ENCODE peak calls at places on chromosomes 5 and 9, in five cellular contexts. One of them, this sample, is unnamed.

GRCh38 chr5:52469420-52469819 is 318.3 kb upstream of the ITGA1 start:
- DNase-seq in pancreas: no peak
- DNase-seq in tibial nerve: no peak
- DNase-seq in brain microvascular endothelial cell: no peak
- DNase-seq in colonic mucosa: no peak
- DNase-seq in this sample: no peak

GRCh38 chr5:175887463-175887862 is 16.1 kb downstream of the CPLX2 start:
- DNase-seq in pancreas: no peak
- DNase-seq in colonic mucosa: no peak
- DNase-seq in tibial nerve: no peak
- DNase-seq in brain microvascular endothelial cell: no peak
- DNase-seq in this sample: no peak

GRCh38 chr5:110916373-110917049 is 155.0 kb upstream of the TSLP start:
- DNase-seq in tibial nerve: no peak
- DNase-seq in pancreas: no peak
- DNase-seq in colonic mucosa: no peak
- DNase-seq in brain microvascular endothelial cell: peak
- DNase-seq in this sample: peak

GRCh38 chr5:139747583-139748504 is 47.8 kb upstream of the PSD2 start:
- DNase-seq in tibial nerve: no peak
- DNase-seq in colonic mucosa: peak
- DNase-seq in brain microvascular endothelial cell: peak
- DNase-seq in pancreas: peak
- DNase-seq in this sample: no peak

GRCh38 chr9:111970827-111971226 is 74.2 kb downstream of the UGCG start:
- DNase-seq in tibial nerve: no peak
- DNase-seq in pancreas: no peak
- DNase-seq in brain microvascular endothelial cell: no peak
- DNase-seq in colonic mucosa: no peak
- DNase-seq in this sample: no peak

GRCh38 chr9:130692365-130692764 is 1.2 kb upstream of the EXOSC2 start:
- DNase-seq in colonic mucosa: no peak
- DNase-seq in tibial nerve: no peak
- DNase-seq in brain microvascular endothelial cell: no peak
- DNase-seq in pancreas: no peak
- DNase-seq in this sample: no peak

GRCh38 chr9:105299190-105299854 is 54.9 kb downstream of the SLC44A1 start:
- DNase-seq in brain microvascular endothelial cell: peak
- DNase-seq in pancreas: no peak
- DNase-seq in colonic mucosa: peak
- DNase-seq in tibial nerve: no peak
- DNase-seq in this sample: peak

GRCh38 chr5:69030663-69031062 is 63.2 kb upstream of the SLC30A5 start:
- DNase-seq in tibial nerve: no peak
- DNase-seq in colonic mucosa: no peak
- DNase-seq in brain microvascular endothelial cell: no peak
- DNase-seq in pancreas: no peak
- DNase-seq in this sample: no peak

GRCh38 chr5:157870837-157871834 is 12.2 kb upstream of the CLINT1 start:
- DNase-seq in tibial nerve: no peak
- DNase-seq in colonic mucosa: no peak
- DNase-seq in brain microvascular endothelial cell: peak
- DNase-seq in pancreas: no peak
- DNase-seq in this sample: peak

GRCh38 chr5:141363952-141364660 is at the start of gene PCDHGA5:
- DNase-seq in tibial nerve: no peak
- DNase-seq in pancreas: no peak
- DNase-seq in colonic mucosa: no peak
- DNase-seq in brain microvascular endothelial cell: no peak
- DNase-seq in this sample: no peak

GRCh38 chr9:136773386-136774044 is 9.2 kb upstream of the LCN15 start:
- DNase-seq in tibial nerve: no peak
- DNase-seq in pancreas: no peak
- DNase-seq in brain microvascular endothelial cell: no peak
- DNase-seq in colonic mucosa: no peak
- DNase-seq in this sample: no peak

GRCh38 chr5:109905906-109906305 is 216.2 kb downstream of the MAN2A1 start:
- DNase-seq in colonic mucosa: no peak
- DNase-seq in pancreas: no peak
- DNase-seq in brain microvascular endothelial cell: no peak
- DNase-seq in tibial nerve: no peak
- DNase-seq in this sample: no peak

GRCh38 chr5:160747963-160748362 is 104.0 kb downstream of the ATP10B start:
- DNase-seq in pancreas: no peak
- DNase-seq in colonic mucosa: no peak
- DNase-seq in brain microvascular endothelial cell: no peak
- DNase-seq in tibial nerve: no peak
- DNase-seq in this sample: no peak

GRCh38 chr5:145925353-145925752 is 11.0 kb upstream of the SH3RF2 start:
- DNase-seq in brain microvascular endothelial cell: peak
- DNase-seq in colonic mucosa: no peak
- DNase-seq in pancreas: no peak
- DNase-seq in tibial nerve: no peak
- DNase-seq in this sample: peak

GRCh38 chr5:40395241-40395640 is 284.5 kb upstream of the PTGER4 start:
- DNase-seq in brain microvascular endothelial cell: no peak
- DNase-seq in pancreas: no peak
- DNase-seq in colonic mucosa: no peak
- DNase-seq in tibial nerve: no peak
- DNase-seq in this sample: no peak

GRCh38 chr9:69584746-69585145 is 87.4 kb downstream of the APBA1 start:
- DNase-seq in brain microvascular endothelial cell: no peak
- DNase-seq in pancreas: no peak
- DNase-seq in tibial nerve: no peak
- DNase-seq in colonic mucosa: no peak
- DNase-seq in this sample: peak

GRCh38 chr5:75566710-75567309 is 44.4 kb upstream of the ANKDD1B start:
- DNase-seq in pancreas: no peak
- DNase-seq in tibial nerve: no peak
- DNase-seq in brain microvascular endothelial cell: peak
- DNase-seq in colonic mucosa: no peak
- DNase-seq in this sample: peak

GRCh38 chr5:20050262-20050661 is 62.3 kb upstream of the CDH18 start:
- DNase-seq in brain microvascular endothelial cell: no peak
- DNase-seq in pancreas: no peak
- DNase-seq in colonic mucosa: no peak
- DNase-seq in tibial nerve: no peak
- DNase-seq in this sample: no peak

GRCh38 chr5:17012289-17012688 is 76.2 kb upstream of the MYO10 start:
- DNase-seq in pancreas: no peak
- DNase-seq in tibial nerve: no peak
- DNase-seq in colonic mucosa: no peak
- DNase-seq in brain microvascular endothelial cell: peak
- DNase-seq in this sample: no peak

GRCh38 chr9:81686614-81687520 is 2.5 kb downstream of the TLE1 start:
- DNase-seq in colonic mucosa: peak
- DNase-seq in brain microvascular endothelial cell: peak
- DNase-seq in pancreas: peak
- DNase-seq in tibial nerve: peak
- DNase-seq in this sample: no peak

GRCh38 chr9:21812945-21813568 is 10.6 kb downstream of the MTAP start:
- DNase-seq in colonic mucosa: peak
- DNase-seq in tibial nerve: peak
- DNase-seq in brain microvascular endothelial cell: peak
- DNase-seq in pancreas: peak
- DNase-seq in this sample: no peak

GRCh38 chr5:62206150-62206829 is 99.7 kb upstream of the KIF2A start:
- DNase-seq in pancreas: no peak
- DNase-seq in brain microvascular endothelial cell: peak
- DNase-seq in colonic mucosa: no peak
- DNase-seq in tibial nerve: no peak
- DNase-seq in this sample: no peak

GRCh38 chr5:75681125-75681830 is 36.0 kb downstream of the POC5 start:
- DNase-seq in brain microvascular endothelial cell: no peak
- DNase-seq in pancreas: no peak
- DNase-seq in colonic mucosa: no peak
- DNase-seq in tibial nerve: no peak
- DNase-seq in this sample: peak

GRCh38 chr5:36389245-36389644 is 87.5 kb upstream of the RANBP3L start:
- DNase-seq in tibial nerve: no peak
- DNase-seq in colonic mucosa: no peak
- DNase-seq in brain microvascular endothelial cell: no peak
- DNase-seq in pancreas: no peak
- DNase-seq in this sample: no peak

GRCh38 chr9:38619556-38620447 is 594 bp downstream of the ANKRD18A start:
- DNase-seq in tibial nerve: no peak
- DNase-seq in pancreas: peak
- DNase-seq in colonic mucosa: peak
- DNase-seq in brain microvascular endothelial cell: no peak
- DNase-seq in this sample: no peak

GRCh38 chr5:38417658-38418017 is 138.8 kb downstream of the LIFR start:
- DNase-seq in brain microvascular endothelial cell: no peak
- DNase-seq in colonic mucosa: no peak
- DNase-seq in pancreas: no peak
- DNase-seq in tibial nerve: no peak
- DNase-seq in this sample: no peak

GRCh38 chr9:80784647-80785046 is 904.7 kb downstream of the TLE1 start:
- DNase-seq in colonic mucosa: no peak
- DNase-seq in tibial nerve: no peak
- DNase-seq in brain microvascular endothelial cell: no peak
- DNase-seq in pancreas: no peak
- DNase-seq in this sample: no peak

GRCh38 chr9:93576296-93577044 is at the start of gene PHF2:
- DNase-seq in pancreas: no peak
- DNase-seq in tibial nerve: no peak
- DNase-seq in brain microvascular endothelial cell: no peak
- DNase-seq in colonic mucosa: no peak
- DNase-seq in this sample: no peak

GRCh38 chr5:113039229-113039628 is 62.6 kb downstream of the DCP2 start:
- DNase-seq in tibial nerve: no peak
- DNase-seq in brain microvascular endothelial cell: no peak
- DNase-seq in colonic mucosa: no peak
- DNase-seq in pancreas: no peak
- DNase-seq in this sample: no peak

GRCh38 chr9:121021294-121021693 is 28.8 kb downstream of the C5 start:
- DNase-seq in pancreas: no peak
- DNase-seq in colonic mucosa: no peak
- DNase-seq in tibial nerve: no peak
- DNase-seq in brain microvascular endothelial cell: no peak
- DNase-seq in this sample: no peak

GRCh38 chr5:139946440-139946839 is 96.7 kb downstream of the NRG2 start:
- DNase-seq in colonic mucosa: no peak
- DNase-seq in tibial nerve: no peak
- DNase-seq in brain microvascular endothelial cell: no peak
- DNase-seq in pancreas: no peak
- DNase-seq in this sample: no peak

GRCh38 chr5:150376799-150377771 is 19.6 kb downstream of the TCOF1 start:
- DNase-seq in colonic mucosa: no peak
- DNase-seq in pancreas: no peak
- DNase-seq in tibial nerve: no peak
- DNase-seq in brain microvascular endothelial cell: peak
- DNase-seq in this sample: peak

GRCh38 chr5:161850491-161850890 is 2.6 kb downstream of the GABRA1 start:
- DNase-seq in pancreas: no peak
- DNase-seq in colonic mucosa: no peak
- DNase-seq in tibial nerve: no peak
- DNase-seq in brain microvascular endothelial cell: no peak
- DNase-seq in this sample: no peak
- H3K4me3 ChIP-seq in pancreas: no peak
- H3K4me3 ChIP-seq in colonic mucosa: no peak
- H3K4me3 ChIP-seq in tibial nerve: no peak
- H3K4me3 ChIP-seq in brain microvascular endothelial cell: no peak
- H3K4me3 ChIP-seq in this sample: no peak

DNA sequence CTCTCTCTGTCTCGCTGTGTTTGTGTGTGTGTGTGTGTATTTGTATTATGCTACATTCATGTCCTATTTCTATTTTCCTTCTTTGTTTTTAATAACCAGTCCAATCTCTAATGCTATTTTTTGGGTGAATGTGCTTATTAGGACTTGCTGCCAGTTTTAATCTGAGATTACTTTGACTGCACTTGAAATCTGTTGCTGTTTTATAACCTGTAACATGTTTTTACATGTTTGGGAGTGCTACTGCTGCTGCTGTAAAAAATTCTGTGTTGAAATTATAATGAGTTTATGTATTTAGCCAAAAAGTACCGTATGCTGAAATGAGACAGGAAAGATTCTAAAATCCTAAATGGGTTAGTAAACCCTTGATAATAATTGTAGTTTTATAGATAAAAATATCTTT is 104.7 kb upstream of the SSBP2 start:
- DNase-seq in colonic mucosa: no peak
- DNase-seq in pancreas: no peak
- DNase-seq in tibial nerve: no peak
- DNase-seq in brain microvascular endothelial cell: no peak
- DNase-seq in this sample: no peak
- H3K4me3 ChIP-seq in colonic mucosa: no peak
- H3K4me3 ChIP-seq in pancreas: no peak
- H3K4me3 ChIP-seq in tibial nerve: no peak
- H3K4me3 ChIP-seq in brain microvascular endothelial cell: no peak
- H3K4me3 ChIP-seq in this sample: no peak

DNA sequence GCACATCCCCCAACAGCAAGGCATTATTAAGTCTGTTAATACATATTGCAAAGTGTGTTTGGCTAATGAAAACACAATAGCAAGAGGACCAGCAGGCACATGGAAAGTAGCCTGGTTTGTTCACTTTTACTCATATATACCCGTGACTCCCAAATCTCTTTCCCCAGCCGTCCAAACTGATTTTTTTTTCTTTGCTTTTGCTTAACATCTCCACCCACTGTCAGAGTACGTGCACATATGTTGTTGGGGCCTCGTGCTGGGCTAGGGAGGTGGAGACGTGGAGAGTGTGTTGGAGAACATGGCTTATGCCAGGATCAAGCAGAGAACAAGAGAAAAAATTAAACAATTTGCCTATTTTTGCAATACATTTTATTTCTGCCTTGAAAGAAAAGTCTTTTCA is 4.2 kb downstream of the MCTP1 start:
- DNase-seq in tibial nerve: no peak
- DNase-seq in brain microvascular endothelial cell: no peak
- DNase-seq in pancreas: no peak
- DNase-seq in colonic mucosa: no peak
- DNase-seq in this sample: no peak
- H3K4me3 ChIP-seq in tibial nerve: no peak
- H3K4me3 ChIP-seq in brain microvascular endothelial cell: no peak
- H3K4me3 ChIP-seq in pancreas: no peak
- H3K4me3 ChIP-seq in colonic mucosa: no peak
- H3K4me3 ChIP-seq in this sample: no peak

DNA sequence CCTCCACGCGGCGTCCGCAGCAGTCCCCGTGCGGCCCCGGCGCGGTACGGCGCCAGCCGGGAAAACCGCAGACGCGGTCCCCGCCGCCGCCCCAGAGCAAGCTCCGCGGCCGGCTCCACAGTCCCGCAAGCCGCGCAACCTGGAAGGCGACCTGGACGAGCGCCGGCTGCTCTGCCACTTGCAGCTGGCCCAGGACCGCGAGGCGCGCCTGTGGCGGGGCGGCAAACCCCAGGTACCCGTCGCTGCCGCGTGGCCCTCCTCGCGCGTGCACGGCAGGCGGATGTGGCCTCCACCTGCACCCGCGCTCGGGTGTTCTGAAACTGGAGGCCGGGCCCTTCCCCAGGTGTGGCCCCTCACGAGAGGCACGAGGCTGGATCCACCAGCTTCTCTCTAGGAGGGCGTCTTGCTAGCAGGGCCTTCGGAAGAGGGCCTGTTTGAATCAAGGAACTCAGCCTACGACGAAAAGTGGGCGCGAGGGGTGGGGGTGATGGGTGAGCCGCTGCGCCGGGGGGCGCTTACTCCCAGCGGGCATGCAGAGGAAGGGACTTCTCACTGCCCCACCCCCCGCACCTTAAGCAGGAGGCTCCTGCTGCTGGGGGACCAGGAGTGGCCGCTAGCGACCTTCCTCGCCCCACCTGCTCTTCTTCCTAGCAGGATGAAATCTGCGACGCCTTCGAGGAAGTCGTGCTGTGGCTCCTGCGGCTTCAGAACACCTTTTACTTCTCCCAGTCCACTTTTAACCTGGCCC is 641 bp downstream of the CCNI2 start:
- DNase-seq in pancreas: no peak
- DNase-seq in tibial nerve: no peak
- DNase-seq in brain microvascular endothelial cell: no peak
- DNase-seq in colonic mucosa: no peak
- DNase-seq in this sample: no peak
- H3K4me3 ChIP-seq in pancreas: peak
- H3K4me3 ChIP-seq in tibial nerve: peak
- H3K4me3 ChIP-seq in brain microvascular endothelial cell: peak
- H3K4me3 ChIP-seq in colonic mucosa: peak
- H3K4me3 ChIP-seq in this sample: no peak